ENCODE peak calls at places on chromosomes 12 and 14, in five cellular contexts. Y, Z, E, M and S are unnamed samples.
A peak's percentile ranks its signal among the peaks of the same experiment; 100 is the strongest.

GRCh38 chr12:52752516-52752915 is 24.6 kb downstream of the KRT76 start:
- DNase-seq in Y (no peak), Z (no peak), E (no peak), M (no peak), S (no peak)

GRCh38 chr14:106419432-106419831 is 893.0 kb downstream of the TMEM121 start:
- DNase-seq in Y (no peak), Z (no peak), E (no peak), M (no peak), S (no peak)

GRCh38 chr14:105328678-105329390 is 14.3 kb downstream of the PACS2 start:
- DNase-seq in Y (no peak), Z (no peak), E (no peak), M (no peak), S (no peak)

GRCh38 chr12:129009833-129010232 is 156.6 kb downstream of the GLT1D1 start:
- DNase-seq in Y (no peak), Z (no peak), E (no peak), M (no peak), S (no peak)

GRCh38 chr14:92603309-92604257 is 90.0 kb downstream of the RIN3 start:
- DNase-seq in Y (no peak), Z (peak; percentile 64), E (peak; percentile 40), M (peak; percentile 49), S (peak; percentile 70)

GRCh38 chr12:8064131-8064530 is 2.0 kb downstream of the C3AR1 start:
- DNase-seq in Y (no peak), Z (no peak), E (no peak), M (no peak), S (no peak)

GRCh38 chr12:80830533-80831088 is 107.1 kb downstream of the LIN7A start:
- DNase-seq in Y (no peak), Z (no peak), E (no peak), M (no peak), S (no peak)

GRCh38 chr14:35046751-35047536 is 872 bp downstream of the FAM177A1 start:
- DNase-seq in Y (no peak), Z (no peak), E (no peak), M (peak; percentile 6), S (no peak)

GRCh38 chr12:50156641-50157040 is 10.5 kb downstream of the CERS5 start:
- DNase-seq in Y (no peak), Z (no peak), E (no peak), M (no peak), S (no peak)

GRCh38 chr12:90441431-90441830 is 513.5 kb downstream of the CCER1 start:
- DNase-seq in Y (no peak), Z (no peak), E (no peak), M (no peak), S (no peak)

GRCh38 chr12:5333096-5333495 is 98.8 kb upstream of the NTF3 start:
- DNase-seq in Y (no peak), Z (no peak), E (no peak), M (no peak), S (no peak)

GRCh38 chr14:99318091-99318958 is 46.3 kb upstream of the BCL11B start:
- DNase-seq in Y (no peak), Z (no peak), E (no peak), M (no peak), S (no peak)

GRCh38 chr12:97272471-97272870 is 190.1 kb upstream of the RMST start:
- DNase-seq in Y (no peak), Z (no peak), E (no peak), M (no peak), S (no peak)

GRCh38 chr14:51225751-51226150 is 14.3 kb upstream of the TMX1 start:
- DNase-seq in Y (no peak), Z (no peak), E (no peak), M (no peak), S (no peak)

GRCh38 chr12:106126441-106127288 is 12.1 kb downstream of the NUAK1 start:
- DNase-seq in Y (no peak), Z (no peak), E (no peak), M (peak; percentile 91), S (no peak)

GRCh38 chr12:53443955-53444354 is 2.4 kb downstream of the PRR13 start:
- DNase-seq in Y (no peak), Z (no peak), E (no peak), M (no peak), S (no peak)

GRCh38 chr14:90571149-90571548 is 174.3 kb downstream of the CALM1 start:
- DNase-seq in Y (no peak), Z (no peak), E (no peak), M (no peak), S (no peak)

GRCh38 chr12:51683763-51684357 is 92.8 kb downstream of the SCN8A start:
- DNase-seq in Y (no peak), Z (no peak), E (no peak), M (peak; percentile 88), S (no peak)

GRCh38 chr12:4763549-4763948 is 43.3 kb downstream of the GALNT8 start:
- DNase-seq in Y (peak; percentile 62), Z (no peak), E (no peak), M (no peak), S (no peak)

GRCh38 chr14:86574026-86574777 is 1044.3 kb downstream of the FLRT2 start:
- DNase-seq in Y (no peak), Z (peak; percentile 38), E (no peak), M (no peak), S (no peak)

GRCh38 chr14:106210650-106211049 is 684.3 kb downstream of the TMEM121 start:
- DNase-seq in Y (no peak), Z (no peak), E (no peak), M (no peak), S (no peak)

GRCh38 chr12:50825372-50825838 is 17.3 kb upstream of the TMPRSS12 start:
- DNase-seq in Y (no peak), Z (no peak), E (no peak), M (peak; percentile 86), S (no peak)

GRCh38 chr14:90544566-90544965 is 147.7 kb downstream of the CALM1 start:
- DNase-seq in Y (peak; percentile 8), Z (no peak), E (no peak), M (no peak), S (peak; percentile 7)

GRCh38 chr14:30129795-30130194 is 202.1 kb upstream of the PRKD1 start:
- DNase-seq in Y (no peak), Z (no peak), E (no peak), M (peak; percentile 54), S (no peak)

GRCh38 chr14:54673193-54674121 is 106.5 kb downstream of the SAMD4A start:
- DNase-seq in Y (no peak), Z (peak; percentile 34), E (no peak), M (no peak), S (no peak)

GRCh38 chr14:105980224-105980623 is 453.8 kb downstream of the TMEM121 start:
- DNase-seq in Y (no peak), Z (no peak), E (no peak), M (peak; percentile 4), S (no peak)

GRCh38 chr12:16350682-16351081 is 3.2 kb downstream of the MGST1 start:
- DNase-seq in Y (no peak), Z (peak; percentile 89), E (no peak), M (peak; percentile 96), S (no peak)

DNA sequence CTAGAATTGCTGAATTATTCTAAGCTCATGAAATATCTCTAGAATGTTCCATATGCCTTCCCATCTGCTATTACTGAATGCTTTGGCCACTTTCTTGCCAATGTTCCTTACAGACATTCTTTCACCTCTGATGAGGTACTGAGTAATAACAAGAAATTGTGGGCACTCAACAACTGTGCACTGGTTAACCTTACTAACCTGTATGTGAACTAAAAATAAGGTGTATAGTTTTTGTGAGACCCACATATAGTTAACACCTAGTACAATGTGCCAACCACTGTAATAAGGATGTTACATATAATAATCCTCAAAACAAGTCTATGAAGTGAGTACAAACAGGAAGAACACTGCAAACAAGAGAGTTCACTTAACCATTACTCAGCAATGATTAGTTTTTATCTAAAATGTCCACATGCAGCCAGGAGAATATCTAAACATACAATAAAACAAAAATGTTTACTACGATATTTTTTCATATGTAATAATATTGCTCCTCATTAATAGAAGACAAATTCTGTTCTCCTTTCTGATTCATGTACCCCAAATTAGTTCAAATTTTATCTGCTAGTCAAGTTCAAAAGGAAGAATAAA is 4.4 kb downstream of the DDHD1 start:
- DNase-seq in Y (no peak), Z (no peak), E (no peak), M (peak; percentile 29), S (no peak)
- H3K27ac ChIP-seq in Y (no peak overlapping the region), Z (no peak overlapping the region), E (no peak overlapping the region), M (no peak overlapping the region), S (no peak overlapping the region)

GRCh38 chr12:2285462-2285861 is 232.7 kb downstream of the CACNA1C start:
- DNase-seq in Y (no peak), Z (no peak), E (no peak), M (no peak), S (no peak)
- H3K27ac ChIP-seq in Y (no peak overlapping the region), Z (no peak overlapping the region), E (peak overlapping the region; percentile 83), M (peak overlapping the region; percentile 94), S (no peak overlapping the region)

DNA sequence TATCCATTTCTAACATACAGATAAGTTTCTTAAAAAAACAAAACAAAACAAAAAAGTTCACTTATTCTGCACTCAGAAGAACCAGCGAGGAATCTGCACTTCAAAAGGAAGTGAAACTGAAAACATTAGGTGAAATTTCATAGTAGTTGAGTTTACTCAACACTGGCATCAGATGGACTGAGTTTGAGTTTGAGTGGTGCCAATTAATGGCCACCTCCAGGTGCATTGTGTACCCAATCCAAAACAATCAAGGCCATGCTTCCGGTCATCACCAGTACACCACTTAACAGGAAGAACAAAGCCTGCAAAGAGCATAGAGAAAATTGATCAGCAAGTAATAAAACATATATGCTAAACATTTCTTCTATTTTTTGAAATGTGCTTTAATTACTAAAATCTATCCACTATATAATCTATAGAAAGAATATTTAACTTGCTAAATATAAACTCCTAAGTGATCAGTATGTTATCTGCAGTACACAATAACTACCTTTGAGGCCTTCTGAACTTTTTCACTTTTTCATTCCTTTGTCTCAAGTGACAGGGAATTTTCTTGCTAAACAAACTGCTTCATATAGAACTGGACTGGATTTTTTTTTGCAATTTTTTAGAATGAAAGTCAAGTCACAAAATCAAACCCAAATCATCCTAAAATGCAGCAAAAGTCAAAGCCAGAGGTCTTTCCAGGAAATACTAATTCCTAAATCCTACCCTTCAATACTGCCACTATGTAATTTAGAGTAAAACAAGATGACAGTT is 11.5 kb downstream of the SLC38A2 start:
- DNase-seq in Y (no peak), Z (no peak), E (no peak), M (no peak), S (no peak)
- H3K27ac ChIP-seq in Y (no peak overlapping the region), Z (no peak overlapping the region), E (no peak overlapping the region), M (peak overlapping the region; percentile 96), S (no peak overlapping the region)

DNA sequence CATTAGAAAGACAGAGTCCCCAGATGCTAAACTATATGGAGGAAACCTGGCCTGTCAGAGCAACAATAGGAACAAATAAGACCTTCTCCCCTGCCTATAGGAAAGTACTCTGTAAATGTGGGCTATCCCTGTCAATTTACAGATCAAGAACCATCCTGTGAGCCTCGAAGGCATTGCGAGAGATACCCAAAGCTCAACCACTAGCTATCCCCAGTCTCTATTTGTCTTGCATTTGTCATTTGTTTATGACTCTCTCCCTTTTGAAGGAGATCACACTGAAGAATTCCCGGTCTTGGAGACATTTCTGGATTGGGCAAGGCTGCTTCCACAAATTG is 42.7 kb upstream of the DHRS4 start:
- DNase-seq in Y (no peak), Z (no peak), E (no peak), M (no peak), S (no peak)
- H3K27ac ChIP-seq in Y (no peak overlapping the region), Z (no peak overlapping the region), E (no peak overlapping the region), M (no peak overlapping the region), S (no peak overlapping the region)

GRCh38 chr12:131530427-131530826 is 180.5 kb upstream of the SFSWAP start:
- DNase-seq in Y (no peak), Z (no peak), E (no peak), M (no peak), S (no peak)
- H3K27ac ChIP-seq in Y (no peak overlapping the region), Z (no peak overlapping the region), E (no peak overlapping the region), M (no peak overlapping the region), S (no peak overlapping the region)

GRCh38 chr12:43728698-43729097 is 29.9 kb downstream of the PUS7L start:
- DNase-seq in Y (no peak), Z (no peak), E (no peak), M (no peak), S (no peak)
- H3K27ac ChIP-seq in Y (no peak overlapping the region), Z (no peak overlapping the region), E (no peak overlapping the region), M (no peak overlapping the region), S (no peak overlapping the region)